ENCODE peak calls at places on chromosomes 5 and 9, in ten cellular contexts. R, L, T, W, J, H, U, P, N and B are unnamed samples.

GRCh38 chr9:128160603-128160987 is 530 bp downstream of the BBLN start:
- DNase-seq in R (no peak), L (no peak), T (peak), W (peak), J (peak), H (no peak), U (peak), P (peak), N (no peak), B (no peak)

GRCh38 chr5:141850183-141850768 is 27.9 kb downstream of the PCDH1 start:
- DNase-seq in R (no peak), L (no peak), T (no peak), W (peak), J (peak), H (no peak), U (peak), P (peak), N (no peak), B (no peak)

GRCh38 chr5:139312075-139312474 is 18.5 kb downstream of the MATR3 start:
- DNase-seq in R (no peak), L (no peak), T (peak), W (no peak), J (no peak), H (no peak), U (no peak), P (no peak), N (no peak), B (no peak)

GRCh38 chr9:127910613-127911205 is 6.1 kb downstream of the ST6GALNAC4 start:
- DNase-seq in R (no peak), L (no peak), T (no peak), W (no peak), J (peak), H (no peak), U (no peak), P (no peak), N (no peak), B (no peak)

GRCh38 chr5:159003045-159004030 is 96.4 kb downstream of the EBF1 start:
- DNase-seq in R (no peak), L (peak), T (no peak), W (no peak), J (peak), H (no peak), U (no peak), P (peak), N (no peak), B (no peak)

GRCh38 chr5:118832974-118833373 is 155.4 kb downstream of the DTWD2 start:
- DNase-seq in R (no peak), L (no peak), T (no peak), W (no peak), J (no peak), H (no peak), U (no peak), P (no peak), N (no peak), B (no peak)

GRCh38 chr5:158384535-158385421 is 525.8 kb upstream of the CLINT1 start:
- DNase-seq in R (no peak), L (peak), T (no peak), W (no peak), J (peak), H (no peak), U (no peak), P (peak), N (peak), B (peak)

GRCh38 chr5:135915466-135916001 is 19.9 kb upstream of the IL9 start:
- DNase-seq in R (no peak), L (no peak), T (no peak), W (no peak), J (no peak), H (no peak), U (no peak), P (no peak), N (no peak), B (no peak)

DNA sequence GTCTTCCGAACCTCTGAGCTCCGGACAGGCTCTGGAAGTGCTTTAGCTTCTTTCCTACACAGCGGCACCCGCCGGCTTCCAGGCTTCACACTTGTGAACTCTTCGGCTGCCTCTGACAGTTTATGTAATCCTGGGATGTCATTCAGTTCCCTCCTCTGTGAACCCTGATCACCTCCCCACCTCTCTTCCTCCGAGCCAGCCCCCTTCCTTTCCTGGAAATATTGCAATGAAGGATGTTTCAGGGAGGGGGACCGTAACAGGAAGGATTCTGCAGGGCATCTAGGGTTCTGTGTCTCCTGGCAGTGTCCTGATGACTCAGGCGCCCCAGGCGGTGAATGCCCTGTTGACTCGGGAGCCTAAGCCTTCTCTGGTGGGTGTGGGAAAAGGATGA is at the start of gene CD14:
- DNase-seq in R (peak), L (no peak), T (no peak), W (peak), J (peak), H (no peak), U (no peak), P (peak), N (no peak), B (no peak)
- TF ChIP-seq CTCF in R (no peak), L (no peak), T (no peak), W (no peak), J (no peak), H (no peak), U (no peak), P (no peak), N (peak), B (no peak)

DNA sequence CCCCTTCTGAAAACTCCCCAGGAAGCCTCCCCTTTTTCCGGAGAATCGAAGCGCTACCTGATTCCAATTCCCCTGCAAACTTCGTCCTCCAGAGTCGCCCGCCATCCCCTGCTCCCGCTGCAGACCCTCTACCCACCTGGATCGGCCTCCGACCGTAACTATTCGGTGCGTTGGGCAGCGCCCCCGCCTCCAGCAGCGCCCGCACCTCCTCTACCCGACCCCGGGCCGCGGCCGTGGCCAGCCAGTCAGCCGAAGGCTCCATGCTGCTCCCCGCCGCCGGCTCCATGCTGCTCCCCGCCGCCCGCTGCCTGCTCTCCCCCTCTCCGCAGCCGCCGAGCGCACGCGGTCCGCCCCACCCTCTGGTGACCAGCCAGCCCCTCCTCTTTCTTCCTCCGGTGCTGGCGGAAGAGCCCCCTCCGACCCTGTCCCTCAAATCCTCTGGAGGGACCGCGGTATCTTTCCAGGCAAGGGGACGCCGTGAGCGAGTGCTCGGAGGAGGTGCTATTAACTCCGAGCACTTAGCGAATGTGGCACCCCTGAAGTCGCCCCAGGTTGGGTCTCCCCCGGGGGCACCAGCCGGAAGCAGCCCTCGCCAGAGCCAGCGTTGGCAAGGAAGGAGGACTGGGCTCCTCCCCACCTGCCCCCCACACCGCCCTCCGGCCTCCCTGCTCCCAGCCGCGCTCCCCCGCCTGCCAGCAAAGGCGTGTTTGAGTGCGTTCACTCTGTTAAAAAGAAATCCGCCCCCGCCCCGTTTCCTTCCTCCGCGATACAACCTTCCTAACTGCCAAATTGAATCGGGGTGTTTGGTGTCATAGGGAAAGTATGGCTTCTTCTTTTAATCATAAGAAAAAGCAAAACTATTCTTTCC is 19.4 kb downstream of the CDKN2A start:
- DNase-seq in R (no peak), L (no peak), T (peak), W (peak), J (peak), H (peak), U (no peak), P (peak), N (no peak), B (no peak)
- TF ChIP-seq CTCF in R (no peak), L (no peak), T (no peak), W (no peak), J (no peak), H (no peak), U (no peak), P (no peak), N (no peak), B (no peak)

GRCh38 chr5:178234121-178234752 is 1.6 kb upstream of the PHYKPL start:
- DNase-seq in R (no peak), L (no peak), T (no peak), W (no peak), J (no peak), H (no peak), U (no peak), P (no peak), N (no peak), B (no peak)

GRCh38 chr5:178230879-178231735 is 1.5 kb downstream of the PHYKPL start:
- DNase-seq in R (no peak), L (no peak), T (no peak), W (peak), J (peak), H (no peak), U (peak), P (no peak), N (no peak), B (no peak)

GRCh38 chr5:178232920-178233429 is 373 bp upstream of the PHYKPL start:
- DNase-seq in R (no peak), L (no peak), T (no peak), W (no peak), J (no peak), H (no peak), U (no peak), P (no peak), N (no peak), B (no peak)

GRCh38 chr5:178231736-178232123 is 872 bp downstream of the PHYKPL start:
- DNase-seq in R (no peak), L (no peak), T (no peak), W (no peak), J (no peak), H (no peak), U (no peak), P (no peak), N (no peak), B (no peak)

DNA sequence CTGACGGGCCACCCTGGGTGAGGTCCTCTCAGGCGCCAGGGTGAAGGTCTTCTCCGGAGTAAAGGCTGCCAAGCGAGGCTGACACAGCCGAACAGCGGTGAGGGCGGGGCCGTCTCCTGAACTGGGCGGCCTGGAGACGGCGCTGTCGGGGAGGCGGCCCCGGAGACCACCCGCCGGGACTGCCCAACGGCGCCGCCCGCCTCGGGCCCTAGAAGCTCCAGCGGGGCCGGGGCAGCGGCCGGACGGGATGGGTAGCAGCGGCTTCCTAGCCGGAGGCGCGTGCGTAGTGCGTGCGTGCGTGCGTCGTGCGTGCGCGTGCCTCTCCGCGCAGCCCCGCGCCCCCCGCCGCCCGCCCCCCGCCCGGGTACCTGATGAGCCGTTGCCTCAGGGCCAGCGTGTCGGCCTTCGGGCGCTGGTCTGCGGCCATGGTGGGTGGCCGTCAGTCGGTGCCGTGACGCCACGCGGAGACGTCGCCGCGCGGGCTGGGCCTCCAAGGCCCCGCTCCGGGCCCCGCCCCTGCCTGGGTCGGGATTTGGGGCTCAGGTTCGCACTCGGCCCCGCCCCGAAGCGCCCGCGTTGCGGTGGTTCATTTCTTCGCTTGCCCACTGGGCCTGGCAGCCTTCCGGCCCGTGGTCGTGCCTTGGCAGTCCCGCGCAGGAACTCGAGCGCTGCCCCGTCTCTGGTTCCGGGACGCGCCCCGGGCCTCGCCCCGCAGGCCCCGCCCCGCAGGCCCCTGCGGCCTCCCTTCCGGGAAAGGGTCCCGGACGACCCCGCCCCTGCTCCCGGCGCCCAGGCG is at the start of gene PHYKPL:
- DNase-seq in R (peak), L (no peak), T (peak), W (peak), J (peak), H (peak), U (peak), P (peak), N (no peak), B (peak)
- TF ChIP-seq CTCF in R (no peak), L (peak), T (no peak), W (no peak), J (no peak), H (no peak), U (no peak), P (no peak), N (peak), B (peak)

DNA sequence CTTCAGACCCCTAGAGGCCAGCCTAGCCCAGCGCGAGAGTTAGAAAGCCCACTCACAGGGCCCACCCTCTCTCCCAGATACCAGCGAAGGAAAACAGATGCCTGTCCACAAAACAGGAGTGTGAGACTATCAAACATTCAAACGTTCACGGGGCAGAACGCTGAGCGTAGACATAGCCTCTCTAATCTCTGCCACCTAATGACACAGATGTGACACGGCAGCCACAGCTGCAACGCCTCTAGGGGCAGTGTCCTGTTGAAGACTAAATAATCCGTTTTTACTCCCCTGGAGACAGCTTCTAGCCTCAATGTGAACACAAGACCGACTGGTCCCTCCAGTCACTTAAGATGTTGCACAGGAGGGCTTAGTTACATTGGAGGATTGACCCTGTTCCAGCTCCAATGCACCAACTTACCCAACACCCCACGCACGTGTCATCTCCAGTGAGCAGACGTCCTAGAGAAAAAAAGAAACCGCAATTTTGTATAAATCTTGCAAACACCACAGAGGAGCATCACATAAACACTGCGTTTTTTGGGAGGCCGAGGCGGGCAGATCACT is 14.3 kb downstream of the DIPK1B start:
- DNase-seq in R (no peak), L (no peak), T (no peak), W (no peak), J (peak), H (no peak), U (no peak), P (no peak), N (no peak), B (no peak)
- TF ChIP-seq CTCF in R (peak), L (peak), T (peak), W (peak), J (peak), H (no peak), U (no peak), P (peak), N (peak), B (no peak)

GRCh38 chr9:121560921-121561320 is 61.3 kb upstream of the GGTA1 start:
- DNase-seq in R (no peak), L (no peak), T (no peak), W (no peak), J (no peak), H (no peak), U (no peak), P (no peak), N (no peak), B (no peak)

GRCh38 chr9:121562261-121562780 is 62.7 kb upstream of the GGTA1 start:
- DNase-seq in R (no peak), L (no peak), T (no peak), W (no peak), J (no peak), H (no peak), U (no peak), P (no peak), N (no peak), B (no peak)

GRCh38 chr9:121563425-121563824 is 63.8 kb upstream of the GGTA1 start:
- DNase-seq in R (no peak), L (no peak), T (no peak), W (no peak), J (no peak), H (no peak), U (no peak), P (no peak), N (no peak), B (no peak)

GRCh38 chr9:121563881-121564460 is 64.3 kb upstream of the GGTA1 start:
- DNase-seq in R (no peak), L (no peak), T (no peak), W (no peak), J (no peak), H (no peak), U (no peak), P (no peak), N (no peak), B (no peak)

DNA sequence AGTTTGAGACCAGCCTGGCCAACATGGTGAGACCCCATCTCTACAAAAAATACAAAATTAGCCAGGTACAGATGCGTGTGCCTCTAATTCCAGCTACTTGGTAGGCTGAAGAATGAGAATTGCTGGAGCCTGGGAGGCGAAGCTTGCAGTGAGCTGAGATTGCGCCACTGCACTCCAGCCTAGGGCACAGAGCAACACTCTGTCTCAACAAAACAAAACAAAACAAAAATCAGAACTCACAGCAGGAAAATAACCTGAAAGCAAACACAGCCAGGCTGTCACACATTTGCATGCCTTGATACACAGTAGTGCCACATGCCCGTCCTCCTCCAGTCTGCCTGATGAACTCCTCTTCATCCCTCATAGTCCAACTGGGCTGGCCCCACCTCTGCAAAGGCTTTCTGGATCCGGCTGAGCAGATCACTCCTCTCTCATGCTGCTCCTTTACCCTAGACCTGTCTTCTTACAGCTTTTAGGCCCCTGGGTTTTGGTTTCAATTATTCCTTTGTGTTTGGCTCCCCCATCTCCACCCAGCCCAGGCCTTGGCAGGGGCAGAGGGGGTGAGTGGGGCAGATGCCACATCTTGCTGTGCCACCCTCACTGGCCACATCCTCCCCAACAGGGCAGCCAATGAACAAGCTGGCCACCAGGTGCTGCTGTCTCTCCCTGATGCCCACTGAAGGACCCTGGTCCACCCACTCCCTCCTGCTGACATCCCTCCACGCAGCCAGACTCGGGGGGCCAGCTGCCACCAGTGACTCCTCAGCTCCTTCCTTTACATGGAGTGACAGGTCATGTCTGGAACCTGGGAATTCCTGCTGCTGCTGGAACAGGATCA is 62.0 kb upstream of the GGTA1 start:
- DNase-seq in R (no peak), L (no peak), T (no peak), W (no peak), J (no peak), H (no peak), U (no peak), P (no peak), N (no peak), B (no peak)
- TF ChIP-seq CTCF in R (peak), L (peak), T (no peak), W (no peak), J (no peak), H (no peak), U (no peak), P (no peak), N (peak), B (no peak)

DNA sequence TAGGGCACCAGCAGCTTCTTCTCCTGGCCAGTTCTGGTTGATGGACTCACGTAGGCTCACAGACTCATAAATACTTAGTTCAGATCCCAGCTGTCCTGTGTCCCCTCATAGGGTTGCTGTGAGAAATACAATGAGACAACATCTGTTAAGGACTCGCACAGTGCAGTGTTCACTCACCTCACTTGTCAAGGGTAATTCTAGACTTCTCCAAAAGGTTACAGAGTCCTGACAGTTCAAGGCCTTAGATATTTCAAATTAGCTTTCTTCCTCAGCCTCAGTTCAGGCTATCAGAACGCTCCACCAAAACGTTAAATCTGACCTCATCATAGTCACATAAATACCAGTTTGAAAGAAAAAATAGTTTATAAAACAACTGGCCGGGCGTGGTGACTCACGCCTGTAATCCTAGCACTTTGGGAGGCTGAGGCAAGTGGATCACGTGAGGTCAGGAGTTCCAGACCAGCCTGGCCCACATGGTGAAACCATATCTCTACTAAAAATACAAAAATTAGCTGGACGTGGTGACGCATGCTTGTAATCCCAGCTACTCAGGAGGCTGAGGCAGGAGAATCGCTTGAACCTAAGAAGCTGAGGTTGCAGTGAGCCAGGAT is 106.3 kb downstream of the UGCG start:
- DNase-seq in R (no peak), L (no peak), T (no peak), W (no peak), J (no peak), H (no peak), U (no peak), P (no peak), N (no peak), B (no peak)
- TF ChIP-seq CTCF in R (no peak), L (no peak), T (no peak), W (no peak), J (no peak), H (no peak), U (no peak), P (no peak), N (no peak), B (no peak)

GRCh38 chr9:69198526-69199250 is 24.6 kb downstream of the TJP2 start:
- DNase-seq in R (no peak), L (no peak), T (no peak), W (no peak), J (peak), H (no peak), U (no peak), P (no peak), N (no peak), B (no peak)

GRCh38 chr9:69197687-69198086 is 23.6 kb downstream of the TJP2 start:
- DNase-seq in R (no peak), L (no peak), T (no peak), W (no peak), J (no peak), H (no peak), U (no peak), P (no peak), N (no peak), B (no peak)

GRCh38 chr9:69204378-69204777 is 30.3 kb downstream of the TJP2 start:
- DNase-seq in R (no peak), L (no peak), T (no peak), W (no peak), J (no peak), H (no peak), U (no peak), P (no peak), N (no peak), B (no peak)

GRCh38 chr9:69202556-69202955 is 28.5 kb downstream of the TJP2 start:
- DNase-seq in R (no peak), L (no peak), T (no peak), W (no peak), J (no peak), H (no peak), U (no peak), P (no peak), N (no peak), B (no peak)

GRCh38 chr9:69200071-69200470 is 26.0 kb downstream of the TJP2 start:
- DNase-seq in R (no peak), L (no peak), T (no peak), W (no peak), J (no peak), H (no peak), U (no peak), P (peak), N (no peak), B (no peak)
- TF ChIP-seq CTCF in R (no peak), L (no peak), T (no peak), W (no peak), J (no peak), H (no peak), U (no peak), P (no peak), N (peak), B (no peak)